ENCODE peak calls at places on chromosomes 1 and 21, in ten cellular contexts. T is GM12864; D is brain microvascular endothelial cell; J is K562; K is CD8-positive, alpha-beta T cell; L is A549; R is HCT116; V is AG10803; H is cardiac muscle cell; M is fibroblast of lung. S is an unnamed sample.

GRCh38 chr1:53554592-53555305 is 95.5 kb downstream of the DMRTB1 start:
- DNase-seq in K (no peak), V (no peak), T (no peak), H (no peak), M (no peak), J (no peak), L (no peak), R (no peak), D (no peak), S (no peak)

GRCh38 chr1:31531177-31532000 is 44.9 kb upstream of the TINAGL1 start:
- DNase-seq in L (no peak), J (no peak), V (peak), R (no peak), D (peak), K (no peak), M (peak), T (no peak), H (peak), S (peak)

GRCh38 chr1:180173451-180173850 is 18.8 kb downstream of the QSOX1 start:
- DNase-seq in D (no peak), M (no peak), V (no peak), L (no peak), J (no peak), R (no peak), H (no peak), T (no peak), K (no peak), S (no peak)

GRCh38 chr1:245448858-245449534 is 294.2 kb downstream of the KIF26B start:
- DNase-seq in R (no peak), D (no peak), V (peak), M (peak), K (no peak), H (peak), T (no peak), L (no peak), J (no peak), S (no peak)

GRCh38 chr1:55039342-55040082 is at the start of gene PCSK9:
- DNase-seq in K (no peak), D (no peak), L (peak), H (peak), V (no peak), M (peak), J (peak), R (peak), T (no peak), S (peak)

GRCh38 chr1:15966081-15966955 is 9.6 kb downstream of the ZBTB17 start:
- DNase-seq in T (peak), V (peak), J (no peak), R (no peak), L (no peak), D (no peak), M (peak), K (peak), H (no peak), S (peak)

GRCh38 chr1:165169028-165169427 is 187.5 kb downstream of the LMX1A start:
- DNase-seq in H (no peak), K (no peak), R (no peak), D (no peak), J (no peak), T (no peak), M (no peak), L (no peak), V (no peak), S (no peak)

GRCh38 chr1:88061106-88061829 is 622.8 kb upstream of the PKN2 start:
- DNase-seq in D (peak), L (peak), T (no peak), R (peak), K (no peak), V (peak), M (peak), J (peak), H (peak), S (peak)

GRCh38 chr1:60622486-60622885 is 459.9 kb upstream of the NFIA start:
- DNase-seq in K (no peak), D (no peak), L (no peak), R (no peak), M (peak), T (no peak), V (no peak), J (no peak), H (peak), S (no peak)

GRCh38 chr1:90386899-90387334 is 330.2 kb downstream of the BARHL2 start:
- DNase-seq in D (no peak), K (no peak), H (peak), T (no peak), J (no peak), R (no peak), M (peak), L (no peak), V (no peak), S (peak)

GRCh38 chr1:95005584-95005983 is 67.2 kb downstream of the ALG14 start:
- DNase-seq in V (no peak), K (no peak), D (no peak), J (peak), L (no peak), R (no peak), M (no peak), H (no peak), T (no peak), S (no peak)

GRCh38 chr1:86018311-86018923 is 138.2 kb downstream of the COL24A1 start:
- DNase-seq in M (peak), T (no peak), J (peak), R (peak), L (peak), D (peak), K (no peak), H (peak), V (peak), S (peak)

GRCh38 chr1:6612641-6613360 is 730 bp upstream of the PHF13 start:
- DNase-seq in R (no peak), J (no peak), T (no peak), L (no peak), H (peak), V (peak), K (no peak), M (peak), D (peak), S (peak)

GRCh38 chr1:38121231-38121680 is 74.7 kb upstream of the POU3F1 start:
- DNase-seq in H (no peak), R (no peak), K (no peak), T (no peak), M (no peak), D (no peak), V (no peak), L (no peak), J (no peak), S (no peak)

GRCh38 chr1:47837866-47838561 is 159.2 kb downstream of the TRABD2B start:
- DNase-seq in V (no peak), T (no peak), J (no peak), M (no peak), H (no peak), R (no peak), D (no peak), L (no peak), K (no peak), S (no peak)

GRCh38 chr1:88462481-88463261 is 221.4 kb upstream of the PKN2 start:
- DNase-seq in M (peak), T (no peak), V (peak), J (no peak), K (no peak), R (no peak), H (peak), L (no peak), D (no peak), S (peak)

GRCh38 chr1:2199042-2199810 is 4.7 kb upstream of the FAAP20 start:
- DNase-seq in J (peak), D (peak), M (peak), L (peak), V (peak), T (peak), R (peak), K (peak), H (peak), S (peak)

GRCh38 chr1:38785285-38786039 is 74.1 kb downstream of the RRAGC start:
- DNase-seq in V (no peak), J (peak), M (no peak), K (no peak), T (no peak), R (no peak), H (no peak), L (no peak), D (no peak), S (no peak)

GRCh38 chr1:43232071-43232470 is 37.7 kb upstream of the TMEM125 start:
- DNase-seq in T (no peak), M (peak), V (peak), D (peak), L (no peak), R (no peak), K (no peak), J (no peak), H (peak), S (peak)
- H3K4me3 ChIP-seq in T (no peak), M (no peak), V (no peak), D (no peak), L (no peak), R (no peak), K (no peak), J (no peak), H (no peak), S (no peak)

GRCh38 chr21:38833122-38833521 is 27.4 kb downstream of the ETS2 start:
- DNase-seq in H (no peak), J (no peak), T (no peak), L (no peak), V (no peak), M (no peak), R (no peak), D (no peak), K (no peak), S (no peak)
- TF ChIP-seq CTCF in H (no peak), J (peak), T (peak), L (no peak), V (no peak), M (no peak), R (no peak), D (peak), K (no peak), S (peak)

GRCh38 chr1:209926045-209926444 is 12.0 kb upstream of the SYT14 start:
- DNase-seq in L (no peak), J (no peak), V (peak), M (peak), R (no peak), T (no peak), H (peak), K (no peak), D (peak), S (peak)
- H3K4me3 ChIP-seq in L (no peak), J (no peak), V (no peak), M (no peak), R (no peak), T (no peak), H (no peak), K (no peak), D (no peak), S (no peak)

DNA sequence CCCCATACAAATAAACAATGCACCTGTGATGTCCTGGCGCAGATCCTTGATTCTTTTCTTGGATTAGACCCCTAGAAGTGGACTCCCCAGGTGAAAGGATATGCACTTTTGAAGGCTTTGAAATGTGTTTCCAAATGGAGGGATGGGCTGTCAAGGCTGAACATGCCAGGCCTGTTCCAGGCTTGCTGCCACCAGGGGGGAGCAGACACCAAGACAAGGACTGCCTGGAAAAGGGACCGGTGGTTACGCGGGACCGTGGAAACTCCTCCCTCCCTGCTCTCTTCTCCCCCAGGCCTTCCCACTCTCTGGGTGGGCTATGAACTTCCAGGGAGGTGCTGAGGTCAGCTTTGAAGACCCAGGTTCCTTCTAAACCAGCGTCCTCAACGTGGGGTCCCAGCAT is 12.7 kb downstream of the C1QB start:
- DNase-seq in L (peak), D (peak), M (peak), K (no peak), R (peak), V (peak), H (peak), J (peak), T (no peak), S (peak)
- TF ChIP-seq CTCF in L (peak), D (peak), M (peak), K (no peak), R (peak), V (peak), H (peak), J (peak), T (peak), S (peak)

GRCh38 chr1:111192643-111193519 is 7.6 kb downstream of the DENND2D start:
- DNase-seq in T (no peak), J (no peak), V (peak), M (peak), K (no peak), H (peak), L (no peak), D (no peak), R (no peak), S (no peak)

GRCh38 chr1:111190931-111191451 is 9.5 kb downstream of the DENND2D start:
- DNase-seq in J (no peak), V (peak), R (no peak), D (peak), M (peak), T (no peak), H (peak), L (no peak), K (no peak), S (peak)

GRCh38 chr1:111193712-111194480 is 6.5 kb downstream of the DENND2D start:
- DNase-seq in R (no peak), H (no peak), M (no peak), K (no peak), L (no peak), V (peak), D (no peak), J (no peak), T (no peak), S (no peak)

GRCh38 chr1:111192074-111192473 is 8.4 kb downstream of the DENND2D start:
- DNase-seq in H (no peak), J (no peak), R (no peak), L (no peak), M (no peak), K (no peak), T (no peak), D (no peak), V (no peak), S (no peak)

GRCh38 chr1:111191496-111191895 is 8.9 kb downstream of the DENND2D start:
- DNase-seq in J (no peak), H (peak), T (no peak), M (peak), K (no peak), L (no peak), D (peak), V (peak), R (no peak), S (peak)
- H3K4me3 ChIP-seq in J (no peak), H (no peak), T (no peak), M (peak), K (peak), L (no peak), D (no peak), V (no peak), R (no peak), S (no peak)

DNA sequence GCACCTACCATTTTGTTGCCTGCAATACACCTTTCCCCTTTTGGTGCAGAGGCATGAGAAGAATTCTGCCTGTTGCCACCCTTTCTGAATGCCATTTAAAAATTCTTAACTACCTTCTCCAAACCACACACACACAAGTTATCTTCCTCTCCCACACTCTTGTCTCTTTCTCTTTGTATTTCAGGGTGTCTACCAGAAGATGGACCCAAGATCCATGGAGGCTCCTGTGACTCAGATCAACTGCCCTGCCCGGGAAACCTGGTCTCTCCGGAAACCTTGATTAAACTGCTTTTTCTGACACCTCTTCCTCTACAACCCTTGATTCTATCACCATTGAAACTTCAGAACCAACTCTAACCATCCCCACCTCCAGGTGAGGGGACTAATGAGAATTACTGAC is 2.4 kb upstream of the TARS2 start:
- DNase-seq in H (peak), K (no peak), L (no peak), M (peak), J (peak), D (no peak), T (no peak), R (no peak), V (peak), S (peak)
- TF ChIP-seq CTCF in H (peak), K (no peak), L (peak), M (peak), J (peak), D (peak), T (no peak), R (peak), V (peak), S (peak)

GRCh38 chr1:8397511-8397910 is 79.6 kb downstream of the SLC45A1 start:
- DNase-seq in T (peak), M (no peak), L (no peak), J (no peak), V (peak), D (peak), K (no peak), R (no peak), H (peak), S (peak)
- H3K4me3 ChIP-seq in T (no peak), M (no peak), L (no peak), J (no peak), V (peak), D (no peak), K (no peak), R (no peak), H (no peak), S (no peak)